ENCODE peak calls at places on chromosomes 13 and 19, in five cellular contexts. S is neural progenitor cell, V is GM12864, Z is fibroblast of mammary gland, L is psoas muscle. P is an unnamed sample.

GRCh38 chr13:62300021-62300420 is 884.4 kb upstream of the PCDH20 start:
- DNase-seq in Z (no peak), L (no peak), S (no peak), V (no peak), P (no peak)

GRCh38 chr13:91652389-91652788 is 254.0 kb downstream of the GPC5 start:
- DNase-seq in Z (no peak), S (no peak), V (no peak), L (no peak), P (no peak)

GRCh38 chr19:18423258-18424020 is 4.2 kb downstream of the SSBP4 start:
- DNase-seq in S (no peak), V (no peak), Z (no peak), L (no peak), P (no peak)

GRCh38 chr13:80945328-80945727 is 604.4 kb upstream of the SPRY2 start:
- DNase-seq in L (no peak), S (peak), V (no peak), Z (no peak), P (no peak)

GRCh38 chr19:21571316-21571715 is 65.9 kb downstream of the ZNF429 start:
- DNase-seq in Z (no peak), L (no peak), S (no peak), V (no peak), P (peak)

GRCh38 chr13:40692946-40693345 is 26.5 kb upstream of the FOXO1 start:
- DNase-seq in S (no peak), L (no peak), V (no peak), Z (no peak), P (no peak)

GRCh38 chr13:40653558-40654318 is 12.7 kb downstream of the FOXO1 start:
- DNase-seq in S (peak), L (no peak), V (no peak), Z (no peak), P (no peak)

GRCh38 chr13:111505175-111505777 is 184.8 kb downstream of the TEX29 start:
- DNase-seq in S (peak), L (no peak), Z (no peak), V (no peak), P (no peak)

GRCh38 chr19:29873024-29873800 is 61.4 kb downstream of the CCNE1 start:
- DNase-seq in L (peak), Z (no peak), V (no peak), S (peak), P (peak)

GRCh38 chr19:45972081-45972943 is 1.4 kb downstream of the NOVA2 start:
- DNase-seq in L (no peak), Z (no peak), V (no peak), S (no peak), P (no peak)

GRCh38 chr13:40207110-40207478 is 459.3 kb downstream of the FOXO1 start:
- DNase-seq in Z (no peak), V (peak), L (no peak), S (no peak), P (no peak)

GRCh38 chr13:23728807-23729206 is 158.6 kb downstream of the TNFRSF19 start:
- DNase-seq in Z (no peak), L (no peak), V (no peak), S (no peak), P (no peak)

GRCh38 chr13:50990540-50991506 is 81.2 kb downstream of the RNASEH2B start:
- DNase-seq in L (peak), S (peak), V (no peak), Z (peak), P (no peak)

GRCh38 chr13:108859202-108860012 is 230.0 kb downstream of the MYO16 start:
- DNase-seq in L (no peak), V (no peak), S (no peak), Z (peak), P (no peak)

GRCh38 chr19:33868821-33869412 is 72.2 kb downstream of the KCTD15 start:
- DNase-seq in V (no peak), L (no peak), S (peak), Z (no peak), P (peak)

GRCh38 chr13:91346848-91347211 is 657 bp upstream of the MIR17HG start:
- DNase-seq in V (no peak), L (no peak), S (peak), Z (no peak), P (no peak)

GRCh38 chr19:32580901-32581703 is at the start of gene PDCD5:
- DNase-seq in S (peak), V (peak), L (peak), Z (peak), P (peak)

GRCh38 chr13:106617561-106617960 is 49.6 kb upstream of the ARGLU1 start:
- DNase-seq in V (no peak), L (no peak), S (peak), Z (peak), P (no peak)

GRCh38 chr13:107650081-107650701 is 565.1 kb downstream of the LIG4 start:
- DNase-seq in L (peak), Z (peak), S (peak), V (peak), P (peak)

GRCh38 chr13:94712812-94713555 is 639 bp upstream of the SOX21 start:
- DNase-seq in L (no peak), S (peak), V (no peak), Z (peak), P (no peak)

GRCh38 chr19:18590273-18591272 is 2.0 kb downstream of the REX1BD start:
- DNase-seq in S (peak), V (no peak), Z (peak), L (peak), P (peak)

GRCh38 chr13:23674795-23675640 is 104.8 kb downstream of the TNFRSF19 start:
- DNase-seq in S (no peak), L (no peak), Z (peak), V (no peak), P (no peak)

GRCh38 chr19:10430505-10431253 is 10.3 kb downstream of the PDE4A start:
- DNase-seq in L (peak), S (peak), Z (no peak), V (no peak), P (no peak)

GRCh38 chr13:40983725-40984669 is 35.1 kb downstream of the ELF1 start:
- DNase-seq in S (no peak), L (no peak), V (no peak), Z (no peak), P (no peak)

GRCh38 chr13:60837806-60838205 is 440.8 kb downstream of the TDRD3 start:
- DNase-seq in L (no peak), S (no peak), Z (no peak), V (no peak), P (no peak)

GRCh38 chr19:51637362-51637978 is 7.3 kb upstream of the SIGLEC5 start:
- DNase-seq in S (no peak), L (no peak), Z (peak), V (no peak), P (no peak)

GRCh38 chr19:7476941-7477494 is 11.8 kb downstream of the PEX11G start:
- DNase-seq in S (no peak), V (no peak), L (no peak), Z (no peak), P (no peak)

GRCh38 chr13:26412961-26413716 is 144.3 kb upstream of the WASF3 start:
- DNase-seq in S (no peak), L (no peak), V (no peak), Z (no peak), P (no peak)

GRCh38 chr13:31032574-31033095 is 100.2 kb downstream of the TEX26 start:
- DNase-seq in Z (peak), S (no peak), L (no peak), V (no peak), P (no peak)

GRCh38 chr13:69389899-69390298 is 717.7 kb upstream of the ATXN8OS start:
- DNase-seq in L (no peak), S (no peak), V (no peak), Z (peak), P (no peak)

DNA sequence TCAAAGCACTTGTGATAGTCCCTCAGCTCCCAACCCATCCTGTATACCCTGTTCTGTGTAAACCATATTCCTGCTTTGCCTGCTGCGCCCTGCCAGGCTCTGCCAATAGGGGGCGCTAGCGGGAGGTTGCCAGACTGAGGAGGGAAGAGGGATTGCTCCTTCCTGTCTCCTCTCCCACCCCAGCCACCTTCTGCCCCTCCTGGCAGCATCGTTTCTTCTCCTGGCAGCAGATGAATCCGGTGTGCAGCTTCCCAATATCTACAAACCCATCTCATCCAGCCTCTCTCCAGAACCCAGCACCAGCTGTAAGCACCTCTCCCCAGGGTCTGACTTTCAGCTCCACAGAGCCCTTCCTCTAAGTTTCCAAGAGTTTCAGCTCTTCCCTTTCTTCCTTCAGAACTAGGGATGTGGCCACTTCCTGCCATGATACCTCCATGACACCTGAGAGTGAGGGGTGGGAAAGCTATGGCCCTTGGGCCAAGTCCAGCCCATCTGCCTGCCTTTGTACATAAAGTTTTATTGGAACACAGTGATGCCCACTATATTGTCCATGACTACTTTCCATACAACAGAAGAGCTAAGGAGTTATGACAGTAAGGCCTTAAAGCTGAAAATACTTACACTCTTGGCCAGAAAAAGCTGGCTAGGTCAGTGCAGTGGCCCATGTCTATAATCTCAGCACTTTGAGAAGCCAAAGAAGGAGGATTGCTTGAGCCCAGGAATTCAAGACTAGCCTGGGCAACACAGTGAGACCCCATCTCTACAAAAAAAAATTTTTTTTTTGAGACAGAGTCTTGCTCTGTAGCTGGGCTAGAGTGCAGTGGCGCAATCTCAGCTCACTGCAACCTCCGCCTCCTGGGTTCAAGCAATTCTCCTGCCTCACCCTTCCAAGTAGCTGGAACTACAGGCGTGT is 34.5 kb upstream of the ATP1A3 start:
- DNase-seq in Z (no peak), S (peak), L (peak), V (no peak), P (no peak)
- TF ChIP-seq CTCF in Z (peak), S (peak), L (no peak), V (peak), P (peak)

DNA sequence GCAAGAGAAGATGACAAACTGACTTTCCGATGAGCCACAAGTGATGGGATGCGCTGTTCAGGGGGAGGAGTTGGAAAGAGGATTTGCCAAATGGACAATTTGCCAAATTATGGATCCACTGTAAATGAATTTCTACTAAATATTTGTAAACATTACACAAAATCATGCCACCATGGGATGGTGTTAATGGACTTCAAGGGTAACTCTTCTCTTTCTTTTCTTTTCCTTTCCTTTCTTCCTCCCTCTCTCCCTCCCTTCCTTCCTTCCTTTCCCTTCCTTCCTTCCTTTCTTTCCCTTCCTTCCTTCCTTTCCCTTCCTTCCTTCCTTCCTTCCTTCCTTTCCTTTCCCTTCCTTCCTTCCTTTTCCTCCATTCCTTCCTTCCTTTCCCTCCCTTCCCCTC is 76.0 kb upstream of the PEG3 start:
- DNase-seq in L (no peak), Z (no peak), S (no peak), V (no peak), P (no peak)
- TF ChIP-seq CTCF in L (no peak), Z (no peak), S (no peak), V (no peak), P (no peak)

DNA sequence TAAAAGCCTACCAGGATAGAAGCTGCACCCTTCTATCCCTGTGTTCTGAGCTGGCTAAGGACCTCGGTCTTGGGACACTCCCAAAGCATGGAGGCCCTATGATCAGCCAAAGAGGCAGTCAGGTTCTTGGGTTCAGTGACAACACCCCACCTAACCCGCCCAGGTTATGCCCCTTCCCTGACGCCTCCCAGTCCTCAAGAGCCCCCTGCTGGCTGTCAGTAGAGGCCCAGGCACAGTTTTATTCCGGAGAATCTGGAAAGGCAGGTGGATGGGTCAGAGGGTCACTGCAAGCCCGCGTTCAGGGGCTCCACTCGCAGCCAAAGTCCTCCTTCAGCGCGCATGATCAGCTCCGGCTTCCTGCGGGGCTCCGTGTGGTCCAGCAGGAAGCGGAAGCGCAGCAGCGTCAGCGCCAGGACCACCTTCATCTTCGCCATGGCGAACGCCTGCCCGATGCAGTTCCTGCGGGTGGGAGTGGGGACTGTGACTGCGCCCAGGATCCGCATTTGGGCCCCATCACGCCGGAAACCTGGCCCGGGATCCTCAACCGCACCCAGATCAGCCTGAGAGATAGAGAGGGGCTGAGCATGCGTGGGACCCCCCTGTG is 22.3 kb downstream of the OR10H3 start:
- DNase-seq in V (no peak), S (no peak), L (no peak), Z (no peak), P (no peak)
- TF ChIP-seq CTCF in V (peak), S (no peak), L (no peak), Z (no peak), P (no peak)

DNA sequence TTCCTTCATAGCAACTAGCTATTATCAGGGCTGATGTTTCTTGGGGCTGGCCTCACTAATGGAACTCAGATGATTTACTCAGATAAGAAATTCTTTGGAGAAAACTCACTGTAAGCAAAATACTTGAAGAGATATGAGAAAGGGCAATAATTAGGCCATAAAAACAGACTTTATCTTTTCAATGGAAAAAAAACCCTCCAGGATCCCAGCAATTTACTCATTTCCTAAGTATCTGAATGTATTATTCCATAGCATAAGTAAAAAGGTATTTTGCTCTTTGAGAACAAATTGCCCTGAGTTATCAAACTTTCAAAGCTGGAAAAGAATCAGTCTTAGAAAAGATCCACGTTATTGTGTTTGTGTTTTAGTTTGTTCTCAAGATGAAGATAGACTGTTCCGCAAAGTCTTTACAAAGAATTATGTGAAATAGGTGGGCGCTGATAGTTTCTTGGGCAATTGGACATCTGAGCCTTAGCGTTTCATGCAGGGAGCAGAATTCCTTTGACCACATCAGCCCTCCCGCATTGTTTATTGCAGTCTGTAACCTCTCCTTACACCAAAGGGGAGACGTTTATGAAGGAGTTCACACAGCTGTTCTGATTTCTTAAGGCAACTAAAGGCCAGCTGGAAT is 29.1 kb upstream of the CSNK1A1L start:
- DNase-seq in S (no peak), Z (peak), V (no peak), L (no peak), P (no peak)
- TF ChIP-seq CTCF in S (no peak), Z (no peak), V (no peak), L (no peak), P (no peak)

GRCh38 chr19:13103961-13104847 is 1.5 kb upstream of the LYL1 start:
- DNase-seq in S (peak), L (peak), Z (no peak), V (no peak), P (no peak)
- TF ChIP-seq CTCF in S (peak), L (peak), Z (peak), V (peak), P (peak)

DNA sequence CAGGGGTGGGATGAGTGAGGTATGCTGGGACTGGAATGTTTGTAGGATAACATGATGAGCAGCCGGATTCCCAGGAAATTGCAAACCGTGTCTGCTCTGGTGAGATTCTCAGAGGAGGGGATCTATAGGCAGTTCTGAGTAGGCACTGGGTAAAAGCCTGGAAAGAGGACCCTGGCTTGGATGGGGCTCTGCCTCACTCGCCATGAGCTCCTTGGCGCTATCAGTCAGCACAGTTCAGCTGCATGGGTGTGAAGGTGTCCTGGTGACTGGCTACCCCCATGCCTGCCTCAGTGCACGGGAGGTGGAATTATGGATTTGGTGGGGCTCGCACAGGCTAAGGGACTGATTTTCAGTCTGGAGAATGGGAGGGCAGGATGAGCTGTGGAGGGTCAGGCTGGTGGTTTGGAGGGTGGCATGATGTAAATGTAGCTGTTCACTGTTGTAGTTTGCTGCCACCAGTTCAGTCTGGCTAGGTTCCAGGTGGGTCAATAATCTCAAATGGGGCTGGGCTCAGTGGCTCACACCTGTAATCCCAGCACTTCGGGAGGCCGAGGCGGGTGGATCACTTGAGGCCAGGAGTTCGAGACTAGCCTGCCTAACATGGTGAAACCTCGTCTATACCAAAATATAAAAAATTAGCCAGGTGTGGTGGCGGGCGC is 9.2 kb upstream of the ZNF627 start:
- DNase-seq in Z (no peak), L (no peak), V (no peak), S (no peak), P (no peak)
- TF ChIP-seq CTCF in Z (no peak), L (no peak), V (no peak), S (peak), P (no peak)

GRCh38 chr19:36939153-36939552 is 23.0 kb downstream of the ZNF568 start:
- DNase-seq in V (no peak), L (no peak), Z (peak), S (no peak), P (no peak)
- TF ChIP-seq CTCF in V (no peak), L (no peak), Z (no peak), S (no peak), P (no peak)

GRCh38 chr13:49495783-49496762 is at the start of gene PHF11:
- DNase-seq in V (peak), S (peak), L (peak), Z (peak), P (peak)
- TF ChIP-seq CTCF in V (no peak), S (peak), L (peak), Z (no peak), P (peak)

P was measured in osteocyte.